ENCODE peak calls at places on chromosomes 11 and 22, in ten cellular contexts. J is activated naive CD4-positive, alpha-beta T cell treated with anti-CD3 and anti-CD28 coated beads, Interleukin-2, amount 50 U/mL, for 16 hours; A is T-cell; M is AG04450; B is brain pericyte; Y is PC-3; H is iPS-NIHi11; X is Right ventricle myocardium superior; G is psoas muscle; T is ELR. C is an unnamed sample.

GRCh38 chr11:61654397-61654829 is 25.8 kb upstream of the DAGLA start:
- DNase-seq in J (no peak), A (no peak), M (no peak), B (no peak), Y (no peak), H (peak), X (peak), G (peak), T (no peak), C (no peak)

GRCh38 chr11:6894097-6894496 is 1.8 kb upstream of the OR2D2 start:
- DNase-seq in J (no peak), A (no peak), M (no peak), B (no peak), Y (peak), H (no peak), X (no peak), G (no peak), T (no peak), C (no peak)

GRCh38 chr11:131449391-131450019 is 79.1 kb downstream of the NTM start:
- DNase-seq in J (no peak), A (no peak), M (no peak), B (no peak), Y (no peak), H (no peak), X (no peak), G (no peak), T (no peak), C (no peak)

GRCh38 chr11:67345949-67346819 is 7.2 kb downstream of the POLD4 start:
- DNase-seq in J (no peak), A (no peak), M (no peak), B (no peak), Y (peak), H (no peak), X (no peak), G (no peak), T (peak), C (no peak)

GRCh38 chr11:1760351-1761109 is 3.2 kb downstream of the CTSD start:
- DNase-seq in J (peak), A (no peak), M (no peak), B (no peak), Y (peak), H (no peak), X (peak), G (peak), T (peak), C (peak)

GRCh38 chr11:125871391-125872137 is 15.9 kb upstream of the HYLS1 start:
- DNase-seq in J (no peak), A (no peak), M (no peak), B (no peak), Y (peak), H (peak), X (no peak), G (no peak), T (peak), C (no peak)

GRCh38 chr11:12841946-12842630 is 167.0 kb upstream of the RASSF10 start:
- DNase-seq in J (no peak), A (no peak), M (no peak), B (no peak), Y (peak), H (peak), X (no peak), G (no peak), T (peak), C (no peak)

GRCh38 chr22:42922374-42923177 is 65.5 kb upstream of the ARFGAP3 start:
- DNase-seq in J (no peak), A (no peak), M (no peak), B (no peak), Y (no peak), H (no peak), X (peak), G (no peak), T (no peak), C (no peak)

GRCh38 chr11:112847568-112847967 is 113.7 kb upstream of the NCAM1 start:
- DNase-seq in J (no peak), A (no peak), M (no peak), B (no peak), Y (no peak), H (no peak), X (no peak), G (no peak), T (no peak), C (no peak)

GRCh38 chr11:122697636-122698167 is 42.2 kb downstream of the UBASH3B start:
- DNase-seq in J (no peak), A (peak), M (no peak), B (no peak), Y (peak), H (no peak), X (no peak), G (no peak), T (peak), C (no peak)

GRCh38 chr11:69425895-69426544 is 55.4 kb upstream of the LINC01488 start:
- DNase-seq in J (no peak), A (no peak), M (no peak), B (no peak), Y (no peak), H (no peak), X (no peak), G (no peak), T (no peak), C (no peak)

GRCh38 chr11:102225689-102226562 is 91.4 kb upstream of the BIRC3 start:
- DNase-seq in J (no peak), A (no peak), M (peak), B (peak), Y (peak), H (no peak), X (no peak), G (no peak), T (peak), C (no peak)

GRCh38 chr11:46247090-46247489 is 30.4 kb upstream of the CREB3L1 start:
- DNase-seq in J (no peak), A (no peak), M (no peak), B (no peak), Y (peak), H (no peak), X (no peak), G (no peak), T (peak), C (no peak)

GRCh38 chr11:27234043-27234668 is 128.9 kb downstream of the CCDC34 start:
- DNase-seq in J (no peak), A (no peak), M (peak), B (peak), Y (peak), H (no peak), X (no peak), G (peak), T (peak), C (no peak)

GRCh38 chr11:71298761-71299181 is 46.4 kb upstream of the SHANK2 start:
- DNase-seq in J (no peak), A (no peak), M (no peak), B (no peak), Y (no peak), H (no peak), X (no peak), G (no peak), T (no peak), C (no peak)

GRCh38 chr11:129503646-129504045 is 128.0 kb downstream of the BARX2 start:
- DNase-seq in J (no peak), A (no peak), M (no peak), B (no peak), Y (no peak), H (no peak), X (no peak), G (no peak), T (no peak), C (no peak)

GRCh38 chr22:48936391-48936790 is 891.3 kb downstream of the BRD1 start:
- DNase-seq in J (no peak), A (no peak), M (no peak), B (no peak), Y (no peak), H (no peak), X (no peak), G (no peak), T (no peak), C (no peak)

GRCh38 chr11:108672113-108672512 is 7.2 kb downstream of the DDX10 start:
- DNase-seq in J (no peak), A (no peak), M (no peak), B (no peak), Y (no peak), H (peak), X (no peak), G (no peak), T (peak), C (no peak)

GRCh38 chr11:6812391-6813005 is 13.0 kb upstream of the OR6A2 start:
- DNase-seq in J (peak), A (peak), M (no peak), B (no peak), Y (peak), H (peak), X (no peak), G (no peak), T (peak), C (no peak)

GRCh38 chr11:35688023-35688422 is 25.4 kb downstream of the TRIM44 start:
- DNase-seq in J (no peak), A (no peak), M (no peak), B (no peak), Y (peak), H (no peak), X (no peak), G (no peak), T (peak), C (no peak)

GRCh38 chr22:49632199-49633009 is 195.3 kb downstream of the BRD1 start:
- DNase-seq in J (no peak), A (no peak), M (no peak), B (peak), Y (peak), H (peak), X (peak), G (peak), T (peak), C (peak)

GRCh38 chr11:126926376-126926791 is 74.2 kb downstream of the KIRREL3 start:
- DNase-seq in J (no peak), A (no peak), M (no peak), B (no peak), Y (no peak), H (no peak), X (no peak), G (no peak), T (no peak), C (no peak)

GRCh38 chr11:47317078-47317828 is 35.2 kb downstream of the MYBPC3 start:
- DNase-seq in J (no peak), A (no peak), M (no peak), B (no peak), Y (no peak), H (no peak), X (no peak), G (no peak), T (no peak), C (no peak)

GRCh38 chr11:12269104-12269441 is 108.3 kb upstream of the PARVA start:
- DNase-seq in J (no peak), A (no peak), M (no peak), B (no peak), Y (peak), H (no peak), X (no peak), G (no peak), T (peak), C (no peak)

C was measured in amygdala.